ENCODE peak calls at places on chromosomes 2 and 18, in four cellular contexts. One of them, this sample, is unnamed.

GRCh38 chr2:148933456-148933855 is 58.4 kb downstream of the KIF5C start:
- DNase-seq in fibroblast of lung: no peak
- DNase-seq in CD4-positive, alpha-beta memory T cell: no peak
- DNase-seq in C1 segment of cervical spinal cord: no peak
- DNase-seq in this sample: no peak

GRCh38 chr18:2442726-2443275 is 128.5 kb downstream of the METTL4 start:
- DNase-seq in fibroblast of lung: peak
- DNase-seq in CD4-positive, alpha-beta memory T cell: no peak
- DNase-seq in C1 segment of cervical spinal cord: no peak
- DNase-seq in this sample: no peak

GRCh38 chr2:209624192-209624938 is 147.3 kb upstream of the UNC80 start:
- DNase-seq in fibroblast of lung: peak
- DNase-seq in CD4-positive, alpha-beta memory T cell: no peak
- DNase-seq in C1 segment of cervical spinal cord: no peak
- DNase-seq in this sample: no peak

GRCh38 chr2:238462782-238463396 is 36.2 kb downstream of the ASB1 start:
- DNase-seq in fibroblast of lung: peak
- DNase-seq in CD4-positive, alpha-beta memory T cell: no peak
- DNase-seq in C1 segment of cervical spinal cord: no peak
- DNase-seq in this sample: no peak

GRCh38 chr2:20619624-20620024 is 31.3 kb downstream of the HS1BP3 start:
- DNase-seq in fibroblast of lung: peak
- DNase-seq in CD4-positive, alpha-beta memory T cell: no peak
- DNase-seq in C1 segment of cervical spinal cord: no peak
- DNase-seq in this sample: no peak

GRCh38 chr2:232927041-232927792 is 57.2 kb downstream of the SNORC start:
- DNase-seq in fibroblast of lung: peak
- DNase-seq in CD4-positive, alpha-beta memory T cell: no peak
- DNase-seq in C1 segment of cervical spinal cord: no peak
- DNase-seq in this sample: peak

GRCh38 chr2:105376789-105377231 is 22.0 kb downstream of the FHL2 start:
- DNase-seq in fibroblast of lung: peak
- DNase-seq in CD4-positive, alpha-beta memory T cell: no peak
- DNase-seq in C1 segment of cervical spinal cord: no peak
- DNase-seq in this sample: no peak

GRCh38 chr18:43383031-43383430 is 105.7 kb upstream of the SYT4 start:
- DNase-seq in fibroblast of lung: no peak
- DNase-seq in CD4-positive, alpha-beta memory T cell: no peak
- DNase-seq in C1 segment of cervical spinal cord: no peak
- DNase-seq in this sample: no peak

GRCh38 chr2:78455586-78455985 is 569.9 kb upstream of the REG3G start:
- DNase-seq in fibroblast of lung: no peak
- DNase-seq in CD4-positive, alpha-beta memory T cell: no peak
- DNase-seq in C1 segment of cervical spinal cord: no peak
- DNase-seq in this sample: no peak

GRCh38 chr2:2332381-2332780 is 1.3 kb upstream of the MYT1L start:
- DNase-seq in fibroblast of lung: no peak
- DNase-seq in CD4-positive, alpha-beta memory T cell: no peak
- DNase-seq in C1 segment of cervical spinal cord: no peak
- DNase-seq in this sample: no peak

GRCh38 chr2:99442837-99443236 is 47.0 kb downstream of the REV1 start:
- DNase-seq in fibroblast of lung: no peak
- DNase-seq in CD4-positive, alpha-beta memory T cell: no peak
- DNase-seq in C1 segment of cervical spinal cord: no peak
- DNase-seq in this sample: no peak

GRCh38 chr2:84858123-84858522 is 22.8 kb downstream of the TRABD2A start:
- DNase-seq in fibroblast of lung: no peak
- DNase-seq in CD4-positive, alpha-beta memory T cell: no peak
- DNase-seq in C1 segment of cervical spinal cord: no peak
- DNase-seq in this sample: no peak

GRCh38 chr2:101524811-101525430 is 50.0 kb upstream of the RFX8 start:
- DNase-seq in fibroblast of lung: no peak
- DNase-seq in CD4-positive, alpha-beta memory T cell: no peak
- DNase-seq in C1 segment of cervical spinal cord: no peak
- DNase-seq in this sample: no peak

GRCh38 chr2:222594679-222595078 is 61.2 kb downstream of the FARSB start:
- DNase-seq in fibroblast of lung: peak
- DNase-seq in CD4-positive, alpha-beta memory T cell: no peak
- DNase-seq in C1 segment of cervical spinal cord: no peak
- DNase-seq in this sample: no peak